ENCODE peak calls at places on chromosomes 16 and 17, in eight cellular contexts. D is non-pigmented ciliary epithelial cell, N is AG04449, H is fibroblast of mammary gland, T is NCI-H1930, V is left lobe of liver, C is epithelial cell of esophagus, L is suprapubic skin. E is an unnamed sample.

GRCh38 chr16:51237861-51238378 is 86.8 kb upstream of the SALL1 start:
- DNase-seq in L (no peak), C (no peak), V (no peak), D (no peak), H (no peak), N (no peak), T (peak), E (no peak)

GRCh38 chr17:9612016-9612415 is 33.3 kb upstream of the USP43 start:
- DNase-seq in T (no peak), N (no peak), D (no peak), C (peak), V (no peak), L (no peak), H (no peak), E (no peak)

GRCh38 chr16:55240933-55241332 is 83.1 kb upstream of the IRX6 start:
- DNase-seq in N (no peak), L (no peak), V (no peak), C (no peak), H (no peak), D (no peak), T (no peak), E (no peak)

GRCh38 chr17:9644910-9645751 is at the start of gene USP43:
- DNase-seq in T (peak), V (peak), C (peak), L (no peak), D (no peak), H (peak), N (no peak), E (peak)

GRCh38 chr17:6381052-6381451 is 53.9 kb downstream of the AIPL1 start:
- DNase-seq in H (no peak), V (no peak), T (no peak), L (no peak), N (no peak), C (no peak), D (no peak), E (no peak)

GRCh38 chr16:50708373-50709060 is 15.1 kb downstream of the NOD2 start:
- DNase-seq in N (no peak), T (no peak), D (no peak), L (no peak), H (no peak), C (no peak), V (no peak), E (no peak)

GRCh38 chr16:689175-689897 is 862 bp downstream of the WDR24 start:
- DNase-seq in L (no peak), H (no peak), N (no peak), T (no peak), V (no peak), D (no peak), C (no peak), E (no peak)

GRCh38 chr16:17590711-17591654 is 120.2 kb upstream of the XYLT1 start:
- DNase-seq in C (no peak), H (peak), T (no peak), L (no peak), V (no peak), D (no peak), N (no peak), E (no peak)

GRCh38 chr16:81500833-81501521 is 56.4 kb downstream of the CMIP start:
- DNase-seq in H (no peak), N (no peak), D (peak), T (no peak), L (no peak), C (peak), V (no peak), E (no peak)

GRCh38 chr17:27956601-27957445 is 63.7 kb upstream of the LYRM9 start:
- DNase-seq in C (no peak), T (no peak), H (peak), N (no peak), D (no peak), V (no peak), L (no peak), E (peak)

GRCh38 chr17:74429604-74430384 is 2.1 kb upstream of the GPRC5C start:
- DNase-seq in C (no peak), D (no peak), L (no peak), T (no peak), H (peak), N (no peak), V (peak), E (peak)

GRCh38 chr16:71737501-71737900 is 13.0 kb upstream of the PHLPP2 start:
- DNase-seq in C (no peak), D (no peak), T (no peak), N (no peak), V (no peak), L (no peak), H (no peak), E (no peak)

GRCh38 chr16:77680496-77680895 is 41.8 kb upstream of the NUDT7 start:
- DNase-seq in N (no peak), T (no peak), V (no peak), L (no peak), D (no peak), H (no peak), C (peak), E (no peak)

GRCh38 chr17:65584604-65585521 is 23.4 kb upstream of the AXIN2 start:
- DNase-seq in L (no peak), T (no peak), V (peak), N (no peak), C (no peak), H (no peak), D (no peak), E (peak)

GRCh38 chr17:40600486-40601046 is 35.3 kb upstream of the CCR7 start:
- DNase-seq in H (no peak), L (no peak), N (no peak), C (peak), T (no peak), V (no peak), D (no peak), E (no peak)

GRCh38 chr17:73657473-73658116 is 13.3 kb upstream of the SDK2 start:
- DNase-seq in N (no peak), T (peak), H (peak), D (no peak), C (peak), V (peak), L (no peak), E (peak)

GRCh38 chr17:41775394-41776226 is 10.9 kb downstream of the JUP start:
- DNase-seq in V (no peak), T (no peak), C (peak), H (no peak), N (no peak), L (no peak), D (no peak), E (no peak)

GRCh38 chr17:55577687-55578086 is 66.4 kb upstream of the SMIM36 start:
- DNase-seq in T (no peak), L (no peak), C (no peak), D (no peak), N (no peak), H (peak), V (no peak), E (no peak)

GRCh38 chr16:28261916-28262315 is 30.4 kb upstream of the SBK1 start:
- DNase-seq in C (no peak), D (no peak), N (no peak), H (no peak), V (no peak), T (no peak), L (no peak), E (peak)

GRCh38 chr16:64991011-64991410 is 130.9 kb downstream of the CDH11 start:
- DNase-seq in D (no peak), N (no peak), V (no peak), T (no peak), L (no peak), C (no peak), H (peak), E (no peak)

GRCh38 chr16:83574388-83574787 is 233.4 kb upstream of the HSBP1 start:
- DNase-seq in H (peak), T (no peak), C (peak), N (peak), L (no peak), V (no peak), D (peak), E (no peak)

E was measured in body of pancreas.